ENCODE peak calls at places on chromosomes 3 and 15, in four cellular contexts. H is endothelial cell, D is hepatocyte, C is dorsolateral prefrontal cortex. K is an unnamed sample.

GRCh38 chr3:160781429-160781828 is 25.4 kb downstream of the PPM1L start:
- DNase-seq in D (no peak), C (no peak), H (no peak), K (no peak)

GRCh38 chr15:75902129-75902557 is 1.5 kb upstream of the FBXO22 start:
- DNase-seq in D (peak; percentile 48), C (no peak), H (no peak), K (no peak)

GRCh38 chr3:64000446-64001055 is 22.7 kb downstream of the PSMD6 start:
- DNase-seq in H (no peak), D (no peak), C (no peak), K (no peak)

GRCh38 chr3:188082040-188082439 is 71.9 kb upstream of the LPP start:
- DNase-seq in H (no peak), D (no peak), C (no peak), K (no peak)

GRCh38 chr3:23055733-23056376 is 147.3 kb upstream of the UBE2E2 start:
- DNase-seq in C (no peak), D (no peak), H (no peak), K (no peak)

GRCh38 chr3:120438971-120439370 is 11.8 kb downstream of the FSTL1 start:
- DNase-seq in C (no peak), H (no peak), D (peak; percentile 79), K (no peak)

GRCh38 chr3:106560451-106560966 is 691.7 kb upstream of the CBLB start:
- DNase-seq in C (no peak), D (no peak), H (no peak), K (no peak)

GRCh38 chr15:84788500-84788899 is 28.7 kb upstream of the ALPK3 start:
- DNase-seq in D (no peak), H (no peak), C (no peak), K (no peak)

GRCh38 chr3:86774082-86774691 is 216.8 kb downstream of the VGLL3 start:
- DNase-seq in H (no peak), D (peak; percentile 52), C (no peak), K (no peak)

GRCh38 chr3:56157693-56158092 is 310.6 kb downstream of the ERC2 start:
- DNase-seq in D (no peak), C (no peak), H (no peak), K (no peak)

GRCh38 chr3:186406669-186407635 is 44.9 kb upstream of the DGKG start:
- DNase-seq in H (no peak), D (no peak), C (no peak), K (no peak)

GRCh38 chr3:56491566-56491965 is 23.3 kb upstream of the ERC2 start:
- DNase-seq in C (no peak), D (no peak), H (no peak), K (no peak)

GRCh38 chr15:59950603-59951388 is 53.3 kb upstream of the FOXB1 start:
- DNase-seq in D (no peak), C (no peak), H (no peak), K (no peak)

GRCh38 chr15:57691082-57691481 is 15.4 kb upstream of the POLR2M start:
- DNase-seq in H (no peak), D (no peak), C (no peak), K (no peak)

GRCh38 chr15:44662478-44663409 is 718 bp downstream of the SPG11 start:
- DNase-seq in D (peak; percentile 82), H (peak; percentile 61), C (no peak), K (peak; percentile 56)

GRCh38 chr3:13407475-13407874 is 12.6 kb downstream of the NUP210 start:
- DNase-seq in C (no peak), D (no peak), H (no peak), K (no peak)

GRCh38 chr3:154885016-154885415 is 195.1 kb upstream of the MME start:
- DNase-seq in H (no peak), D (no peak), C (no peak), K (no peak)

GRCh38 chr15:37678124-37678523 is 256.3 kb upstream of the TMCO5A start:
- DNase-seq in D (no peak), H (no peak), C (no peak), K (no peak)

GRCh38 chr3:48433472-48434118 is 3.7 kb upstream of the PLXNB1 start:
- DNase-seq in C (no peak), D (peak; percentile 79), H (no peak), K (no peak)

GRCh38 chr3:180277036-180277435 is 240.3 kb upstream of the PEX5L start:
- DNase-seq in H (no peak), D (peak; percentile 12), C (no peak), K (no peak)

GRCh38 chr3:38782148-38782547 is 33.9 kb downstream of the SCN10A start:
- DNase-seq in D (no peak), H (no peak), C (no peak), K (no peak)

GRCh38 chr3:169454823-169455222 is 208.7 kb downstream of the MECOM start:
- DNase-seq in H (no peak), C (no peak), D (no peak), K (no peak)

GRCh38 chr3:141933421-141934300 is 57.2 kb downstream of the ATP1B3 start:
- DNase-seq in C (no peak), H (no peak), D (no peak), K (no peak)

GRCh38 chr3:127441764-127442163 is 148.8 kb downstream of the TPRA1 start:
- DNase-seq in C (no peak), D (no peak), H (no peak), K (no peak)

GRCh38 chr15:58538901-58539300 is 107.1 kb downstream of the LIPC start:
- DNase-seq in C (no peak), D (no peak), H (no peak), K (no peak)

GRCh38 chr15:90033006-90033405 is 31.9 kb downstream of the ZNF710 start:
- DNase-seq in H (no peak), C (no peak), D (no peak), K (no peak)

GRCh38 chr3:87982421-87982820 is 76.4 kb downstream of the CGGBP1 start:
- DNase-seq in D (no peak), H (no peak), C (no peak), K (no peak)

GRCh38 chr3:20890124-20890523 is 704.1 kb upstream of the SGO1 start:
- DNase-seq in H (no peak), C (no peak), D (no peak), K (no peak)

GRCh38 chr3:9064853-9065252 is 101.6 kb upstream of the RAD18 start:
- DNase-seq in D (no peak), H (peak; percentile 26), C (no peak), K (no peak)

GRCh38 chr3:197023241-197023997 is 6.2 kb downstream of the MELTF start:
- DNase-seq in D (no peak), H (no peak), C (no peak), K (no peak)

GRCh38 chr15:58469432-58470353 is 37.9 kb downstream of the LIPC start:
- DNase-seq in C (no peak), H (no peak), D (peak; percentile 70), K (no peak)

DNA sequence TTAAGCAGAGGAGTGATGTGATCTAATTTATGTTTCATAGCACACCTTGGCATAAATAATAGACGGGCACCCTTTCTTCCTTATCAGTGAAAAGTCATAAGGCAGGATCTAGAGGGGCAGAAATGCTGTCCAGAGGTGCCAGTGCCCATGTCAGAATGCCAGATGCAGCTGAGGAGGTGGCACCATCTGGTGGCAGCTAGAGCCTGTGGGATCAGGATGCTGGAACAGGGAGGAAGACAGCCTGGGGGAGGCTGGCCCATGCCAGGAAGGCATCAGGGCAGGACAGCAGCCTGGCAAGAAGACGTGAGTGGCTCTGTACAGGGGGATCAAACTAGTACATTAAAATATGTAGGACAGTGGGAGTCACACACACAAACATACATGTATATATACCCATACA is 16.5 kb downstream of the MYH15 start:
- DNase-seq in C (no peak), D (no peak), H (peak; percentile 9), K (no peak)
- TF ChIP-seq CTCF in C (peak; percentile 28), D (no peak), H (no peak), K (no peak)

GRCh38 chr15:66404532-66404931 is 17.8 kb downstream of the MAP2K1 start:
- DNase-seq in C (no peak), H (peak; percentile 68), D (no peak), K (no peak)
- TF ChIP-seq CTCF in C (no peak), H (peak; percentile 60), D (no peak), K (no peak)

GRCh38 chr3:25962255-25962654 is 172.4 kb downstream of the OXSM start:
- DNase-seq in C (no peak), H (no peak), D (peak; percentile 44), K (no peak)
- TF ChIP-seq CTCF in C (no peak), H (no peak), D (peak; percentile 40), K (no peak)

DNA sequence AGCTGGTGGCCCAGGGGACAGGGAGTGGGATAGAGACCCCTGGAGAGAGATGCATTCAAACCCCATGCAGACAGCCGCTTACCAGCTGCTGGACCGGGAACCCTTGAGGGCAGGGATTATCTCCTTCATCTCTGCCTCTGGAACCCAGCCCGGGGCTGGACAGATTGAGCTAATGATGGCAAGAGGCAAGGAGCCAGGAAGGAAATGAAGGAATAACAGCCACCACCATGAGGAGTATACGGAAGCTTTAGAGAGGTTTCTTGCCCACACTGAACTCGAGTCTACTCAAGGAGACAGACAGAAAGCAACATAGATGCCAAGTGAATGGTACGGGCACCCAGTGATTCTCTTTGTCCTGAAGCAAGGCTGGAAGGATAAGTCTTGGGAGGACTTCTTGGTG is 23.2 kb downstream of the HAPLN3 start:
- DNase-seq in C (no peak), H (no peak), D (no peak), K (no peak)
- TF ChIP-seq CTCF in C (no peak), H (no peak), D (no peak), K (no peak)

GRCh38 chr3:84958495-84959469 is at the start of gene CADM2:
- DNase-seq in D (peak; percentile 95), C (peak; percentile 94), H (peak; percentile 89), K (peak; percentile 68)
- TF ChIP-seq CTCF in D (peak; percentile 44), C (peak; percentile 56), H (peak; percentile 52), K (no peak)